ENCODE peak calls at places on chromosomes 2 and 18, in nine cellular contexts. Q is iris pigment epithelial cell; E is aorta; W is stomach; L is SHP77; D is fibroblast of mammary gland; Z is stimulated activated CD4-positive, alpha-beta T cell treated with anti-CD3 and anti-CD28 coated beads, Interleukin-12 subunit alpha, Interleukin-12 subunit beta, amount 100 ng/mL, for 48 hours; F is A172; N is choroid plexus epithelial cell. O is an unnamed sample.

GRCh38 chr18:9869713-9870430 is 15.9 kb upstream of the TXNDC2 start:
- DNase-seq in Q (peak), E (no peak), W (no peak), L (no peak), D (peak), Z (no peak), F (peak), N (peak), O (no peak)

GRCh38 chr2:177772529-177772928 is 300.0 kb downstream of the PDE11A start:
- DNase-seq in Q (peak), E (no peak), W (no peak), L (no peak), D (peak), Z (no peak), F (peak), N (peak), O (no peak)

GRCh38 chr2:98601532-98602132 is 6.7 kb downstream of the COA5 start:
- DNase-seq in Q (peak), E (no peak), W (no peak), L (peak), D (peak), Z (no peak), F (peak), N (peak), O (no peak)

GRCh38 chr18:47120428-47120827 is 29.9 kb downstream of the HDHD2 start:
- DNase-seq in Q (no peak), E (no peak), W (no peak), L (no peak), D (no peak), Z (peak), F (no peak), N (no peak), O (no peak)

GRCh38 chr2:147214900-147215299 is 629.9 kb upstream of the ACVR2A start:
- DNase-seq in Q (no peak), E (no peak), W (no peak), L (no peak), D (peak), Z (no peak), F (no peak), N (peak), O (no peak)

GRCh38 chr2:230327418-230328154 is 593 bp downstream of the SP140L start:
- DNase-seq in Q (no peak), E (no peak), W (no peak), L (no peak), D (no peak), Z (no peak), F (no peak), N (no peak), O (no peak)

GRCh38 chr2:233061591-233062446 is 1.7 kb downstream of the INPP5D start:
- DNase-seq in Q (peak), E (peak), W (peak), L (peak), D (no peak), Z (no peak), F (no peak), N (peak), O (no peak)

GRCh38 chr2:198325359-198325758 is 521.0 kb downstream of the PLCL1 start:
- DNase-seq in Q (no peak), E (no peak), W (no peak), L (no peak), D (no peak), Z (no peak), F (peak), N (no peak), O (no peak)

GRCh38 chr2:26740890-26741302 is 23.2 kb upstream of the SLC35F6 start:
- DNase-seq in Q (peak), E (no peak), W (no peak), L (no peak), D (no peak), Z (no peak), F (no peak), N (no peak), O (no peak)

GRCh38 chr18:56696966-56697365 is 45.8 kb downstream of the WDR7 start:
- DNase-seq in Q (peak), E (no peak), W (no peak), L (no peak), D (peak), Z (no peak), F (no peak), N (peak), O (no peak)

GRCh38 chr2:174780191-174780590 is 15.9 kb upstream of the CHRNA1 start:
- DNase-seq in Q (no peak), E (no peak), W (no peak), L (no peak), D (no peak), Z (no peak), F (peak), N (no peak), O (no peak)

GRCh38 chr2:178589337-178589736 is 109.1 kb downstream of the PLEKHA3 start:
- DNase-seq in Q (no peak), E (no peak), W (no peak), L (no peak), D (no peak), Z (no peak), F (no peak), N (no peak), O (no peak)

GRCh38 chr2:220572385-220572784 is 945.0 kb downstream of the SLC4A3 start:
- DNase-seq in Q (peak), E (no peak), W (no peak), L (no peak), D (peak), Z (no peak), F (no peak), N (no peak), O (no peak)